ENCODE peak calls at places on chromosomes 7 and 10, in five cellular contexts. One of them, this sample, is unnamed.

GRCh38 chr10:48935141-48935540 is 4.5 kb downstream of the LRRC18 start:
- DNase-seq in effector memory CD4-positive, alpha-beta T cell: no peak
- DNase-seq in fibroblast of lung: peak
- DNase-seq in tibial artery: no peak
- DNase-seq in prostate gland: no peak
- DNase-seq in this sample: no peak

GRCh38 chr10:31187182-31187581 is 131.8 kb upstream of the ZEB1 start:
- DNase-seq in effector memory CD4-positive, alpha-beta T cell: no peak
- DNase-seq in prostate gland: no peak
- DNase-seq in tibial artery: no peak
- DNase-seq in fibroblast of lung: no peak
- DNase-seq in this sample: no peak

GRCh38 chr10:62961951-62962523 is 145.9 kb upstream of the EGR2 start:
- DNase-seq in tibial artery: no peak
- DNase-seq in fibroblast of lung: peak
- DNase-seq in effector memory CD4-positive, alpha-beta T cell: no peak
- DNase-seq in prostate gland: no peak
- DNase-seq in this sample: no peak

GRCh38 chr10:63883861-63884260 is 362.7 kb downstream of the REEP3 start:
- DNase-seq in tibial artery: no peak
- DNase-seq in prostate gland: no peak
- DNase-seq in effector memory CD4-positive, alpha-beta T cell: no peak
- DNase-seq in fibroblast of lung: no peak
- DNase-seq in this sample: no peak

GRCh38 chr10:121411006-121411405 is 187.2 kb downstream of the FGFR2 start:
- DNase-seq in prostate gland: no peak
- DNase-seq in fibroblast of lung: no peak
- DNase-seq in effector memory CD4-positive, alpha-beta T cell: no peak
- DNase-seq in tibial artery: no peak
- DNase-seq in this sample: no peak

GRCh38 chr10:28250782-28251181 is 52.1 kb downstream of the MPP7 start:
- DNase-seq in tibial artery: no peak
- DNase-seq in prostate gland: no peak
- DNase-seq in fibroblast of lung: peak
- DNase-seq in effector memory CD4-positive, alpha-beta T cell: no peak
- DNase-seq in this sample: peak

GRCh38 chr7:19051767-19052375 is 65.6 kb downstream of the TWIST1 start:
- DNase-seq in fibroblast of lung: no peak
- DNase-seq in prostate gland: peak
- DNase-seq in effector memory CD4-positive, alpha-beta T cell: peak
- DNase-seq in tibial artery: peak
- DNase-seq in this sample: no peak

GRCh38 chr10:100100651-100101525 is 19.2 kb upstream of the CPN1 start:
- DNase-seq in effector memory CD4-positive, alpha-beta T cell: no peak
- DNase-seq in prostate gland: no peak
- DNase-seq in fibroblast of lung: peak
- DNase-seq in tibial artery: no peak
- DNase-seq in this sample: no peak

GRCh38 chr7:94338921-94339371 is 55.7 kb upstream of the COL1A2 start:
- DNase-seq in prostate gland: no peak
- DNase-seq in effector memory CD4-positive, alpha-beta T cell: no peak
- DNase-seq in tibial artery: no peak
- DNase-seq in fibroblast of lung: peak
- DNase-seq in this sample: peak

GRCh38 chr7:106287786-106288185 is 3.0 kb upstream of the NAMPT start:
- DNase-seq in tibial artery: no peak
- DNase-seq in fibroblast of lung: no peak
- DNase-seq in prostate gland: no peak
- DNase-seq in effector memory CD4-positive, alpha-beta T cell: no peak
- DNase-seq in this sample: no peak

GRCh38 chr10:48450811-48451466 is 144.5 kb downstream of the MAPK8 start:
- DNase-seq in tibial artery: peak
- DNase-seq in effector memory CD4-positive, alpha-beta T cell: no peak
- DNase-seq in prostate gland: no peak
- DNase-seq in fibroblast of lung: no peak
- DNase-seq in this sample: no peak

GRCh38 chr7:51269911-51270310 is 46.7 kb downstream of the COBL start:
- DNase-seq in prostate gland: no peak
- DNase-seq in fibroblast of lung: no peak
- DNase-seq in effector memory CD4-positive, alpha-beta T cell: no peak
- DNase-seq in tibial artery: no peak
- DNase-seq in this sample: no peak

GRCh38 chr7:92448185-92448747 is 984 bp downstream of the GATAD1 start:
- DNase-seq in fibroblast of lung: peak
- DNase-seq in tibial artery: peak
- DNase-seq in effector memory CD4-positive, alpha-beta T cell: peak
- DNase-seq in prostate gland: peak
- DNase-seq in this sample: peak

GRCh38 chr10:59333731-59334130 is 28.6 kb downstream of the FAM13C start:
- DNase-seq in tibial artery: no peak
- DNase-seq in effector memory CD4-positive, alpha-beta T cell: no peak
- DNase-seq in prostate gland: no peak
- DNase-seq in fibroblast of lung: no peak
- DNase-seq in this sample: no peak

GRCh38 chr10:72081210-72081609 is 7.1 kb downstream of the SPOCK2 start:
- DNase-seq in tibial artery: no peak
- DNase-seq in effector memory CD4-positive, alpha-beta T cell: no peak
- DNase-seq in fibroblast of lung: no peak
- DNase-seq in prostate gland: no peak
- DNase-seq in this sample: no peak